ENCODE peak calls at places on chromosomes 16 and 17, in five cellular contexts. J is bronchial epithelial cell; F is colonic mucosa; L is AG04449; K is CD8-positive, alpha-beta memory T cell. X is an unnamed sample.

GRCh38 chr16:81313731-81314602 is 795 bp upstream of the GAN start:
- DNase-seq in J (no peak), F (peak), L (peak), K (no peak), X (no peak)

GRCh38 chr17:4006745-4007211 is 42.5 kb upstream of the ATP2A3 start:
- DNase-seq in J (no peak), F (no peak), L (no peak), K (no peak), X (no peak)

GRCh38 chr16:78060787-78061186 is 38.4 kb downstream of the CLEC3A start:
- DNase-seq in J (no peak), F (no peak), L (no peak), K (no peak), X (no peak)

GRCh38 chr17:82217530-82218204 is 5.0 kb upstream of the CCDC57 start:
- DNase-seq in J (peak), F (no peak), L (peak), K (no peak), X (no peak)

GRCh38 chr17:79810138-79811027 is 13.5 kb upstream of the CBX8 start:
- DNase-seq in J (peak), F (peak), L (no peak), K (peak), X (peak)

GRCh38 chr17:79707931-79708891 is 22.5 kb upstream of the ENPP7 start:
- DNase-seq in J (peak), F (peak), L (no peak), K (peak), X (no peak)

GRCh38 chr17:64209356-64209941 is 53.6 kb downstream of the TEX2 start:
- DNase-seq in J (no peak), F (no peak), L (no peak), K (no peak), X (no peak)

GRCh38 chr16:87826798-87827587 is 42.3 kb downstream of the SLC7A5 start:
- DNase-seq in J (no peak), F (no peak), L (no peak), K (no peak), X (no peak)

GRCh38 chr17:1421470-1421869 is 21.4 kb upstream of the YWHAE start:
- DNase-seq in J (no peak), F (no peak), L (no peak), K (no peak), X (no peak)

GRCh38 chr17:29620271-29620670 is 2.4 kb downstream of the CORO6 start:
- DNase-seq in J (peak), F (no peak), L (no peak), K (no peak), X (no peak)

GRCh38 chr17:82200743-82201497 is 11.7 kb downstream of the CCDC57 start:
- DNase-seq in J (no peak), F (no peak), L (no peak), K (peak), X (no peak)

GRCh38 chr16:86566966-86567700 is 504 bp downstream of the FOXC2 start:
- DNase-seq in J (no peak), F (no peak), L (no peak), K (no peak), X (no peak)

DNA sequence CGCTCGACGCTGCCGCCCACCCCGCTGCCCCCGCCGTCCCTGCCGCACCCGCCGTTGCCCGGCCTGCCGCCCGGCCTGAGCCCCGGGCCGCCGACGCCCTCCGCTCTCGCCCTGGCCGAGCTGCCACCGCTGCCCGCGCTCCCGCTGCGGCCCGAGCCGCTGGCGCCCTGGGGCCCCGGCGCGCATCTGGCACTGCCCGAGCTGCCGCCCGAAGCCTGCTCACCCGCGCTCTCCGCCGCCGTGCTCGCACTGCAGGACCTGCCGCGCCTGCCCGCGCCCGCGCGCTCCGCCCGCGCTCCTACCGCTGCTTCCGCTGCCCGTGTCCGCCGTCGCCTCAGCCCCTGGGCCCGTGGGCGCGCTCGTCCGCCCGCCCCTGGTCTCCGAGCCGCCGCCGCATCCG is 8.4 kb upstream of the CLDN9 start:
- DNase-seq in J (no peak), F (no peak), L (no peak), K (no peak), X (no peak)
- H3K4me3 ChIP-seq in J (peak), F (no peak), L (no peak), K (no peak), X (no peak)

GRCh38 chr16:1297413-1297773 is 12.0 kb upstream of the UBE2I start:
- DNase-seq in J (no peak), F (no peak), L (no peak), K (no peak), X (no peak)
- H3K4me3 ChIP-seq in J (no peak), F (no peak), L (no peak), K (no peak), X (no peak)

DNA sequence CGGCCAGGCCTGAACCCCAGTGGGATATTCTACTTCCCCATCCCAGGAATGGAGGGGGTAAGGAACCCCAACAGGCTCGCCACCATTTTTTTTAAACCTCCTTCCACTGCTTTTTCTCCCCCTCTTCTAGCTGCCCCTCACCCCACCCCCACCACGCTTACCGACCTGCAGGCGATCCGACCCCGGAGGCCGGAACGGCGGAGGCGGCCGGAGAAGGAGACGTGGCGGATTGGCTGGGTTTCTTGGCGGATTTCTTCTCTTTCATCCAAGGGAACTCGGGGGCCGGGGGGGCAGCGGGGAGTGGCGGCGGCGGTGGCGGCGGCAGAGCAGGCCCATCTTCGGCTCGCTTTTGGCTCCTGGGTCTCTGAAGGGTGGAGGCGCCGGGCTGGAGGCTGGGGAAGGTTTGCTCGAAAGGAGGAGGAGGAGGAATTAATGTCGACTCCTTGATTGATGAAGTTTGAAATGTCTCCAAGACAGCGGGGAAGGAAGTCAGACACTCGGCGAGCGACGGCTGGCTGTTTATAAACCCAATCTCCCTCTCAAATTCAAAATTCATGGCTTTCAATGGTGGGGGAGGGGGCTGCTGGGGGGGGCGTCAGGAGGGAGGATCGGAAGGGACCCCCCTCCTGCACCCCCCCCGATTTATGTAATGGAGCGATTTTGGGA is 420 bp downstream of the HOXB2 start:
- DNase-seq in J (no peak), F (peak), L (no peak), K (peak), X (no peak)
- H3K4me3 ChIP-seq in J (no peak), F (peak), L (peak), K (peak), X (peak)

GRCh38 chr17:42050360-42051012 is at the start of gene C17orf113:
- DNase-seq in J (no peak), F (peak), L (no peak), K (peak), X (no peak)

GRCh38 chr17:42049834-42050359 is 504 bp downstream of the C17orf113 start:
- DNase-seq in J (no peak), F (peak), L (no peak), K (no peak), X (no peak)

GRCh38 chr17:42052478-42052877 is 2.1 kb upstream of the C17orf113 start:
- DNase-seq in J (no peak), F (no peak), L (no peak), K (no peak), X (no peak)

GRCh38 chr17:42051645-42052044 is 1.2 kb upstream of the C17orf113 start:
- DNase-seq in J (no peak), F (no peak), L (no peak), K (no peak), X (no peak)

DNA sequence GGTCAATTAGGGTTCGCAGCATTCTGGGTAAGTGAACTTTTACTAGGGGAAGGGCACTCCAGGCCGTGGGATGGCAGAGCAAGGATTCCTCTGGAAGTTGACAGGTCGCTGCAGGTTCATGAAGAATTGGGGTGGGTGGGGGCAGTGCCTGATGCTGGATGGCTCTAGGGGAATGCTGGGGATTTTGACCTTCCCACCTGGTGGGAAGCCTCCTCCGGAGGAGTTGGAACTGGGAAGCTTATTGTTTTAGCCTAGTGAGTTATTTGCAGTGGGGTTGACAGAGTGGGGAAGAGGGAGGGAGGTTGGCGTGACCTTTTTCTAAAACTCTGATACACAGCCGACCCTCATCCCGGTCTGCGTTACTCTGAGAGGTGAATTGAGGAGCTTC is 606 bp upstream of the C17orf113 start:
- DNase-seq in J (no peak), F (peak), L (no peak), K (no peak), X (no peak)
- H3K4me3 ChIP-seq in J (peak), F (peak), L (peak), K (peak), X (no peak)

GRCh38 chr16:9480503-9480902 is 389.1 kb downstream of the HAPSTR1 start:
- DNase-seq in J (no peak), F (no peak), L (no peak), K (no peak), X (no peak)
- H3K4me3 ChIP-seq in J (no peak), F (no peak), L (no peak), K (no peak), X (no peak)

DNA sequence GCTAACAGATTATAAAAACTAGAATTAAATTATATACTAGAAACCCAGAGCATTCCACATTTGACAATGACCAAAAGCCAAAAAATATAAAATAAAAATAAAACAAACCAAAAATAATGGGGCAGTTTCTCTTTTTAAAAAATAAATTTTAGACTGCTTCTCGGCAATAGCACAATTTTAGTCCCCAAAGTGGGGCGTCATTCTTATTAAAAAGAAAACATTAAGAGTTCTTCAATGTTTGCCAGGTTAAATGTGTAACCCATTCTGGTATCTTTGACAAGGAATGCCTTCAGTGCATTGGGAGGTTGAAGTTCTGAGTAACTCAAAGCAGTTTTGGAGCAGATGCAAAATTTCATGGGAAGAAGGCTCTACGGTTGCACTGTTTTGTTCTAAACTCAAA is 3.3 kb downstream of the MAF start:
- DNase-seq in J (no peak), F (no peak), L (no peak), K (no peak), X (no peak)
- H3K4me3 ChIP-seq in J (peak), F (peak), L (no peak), K (peak), X (no peak)

DNA sequence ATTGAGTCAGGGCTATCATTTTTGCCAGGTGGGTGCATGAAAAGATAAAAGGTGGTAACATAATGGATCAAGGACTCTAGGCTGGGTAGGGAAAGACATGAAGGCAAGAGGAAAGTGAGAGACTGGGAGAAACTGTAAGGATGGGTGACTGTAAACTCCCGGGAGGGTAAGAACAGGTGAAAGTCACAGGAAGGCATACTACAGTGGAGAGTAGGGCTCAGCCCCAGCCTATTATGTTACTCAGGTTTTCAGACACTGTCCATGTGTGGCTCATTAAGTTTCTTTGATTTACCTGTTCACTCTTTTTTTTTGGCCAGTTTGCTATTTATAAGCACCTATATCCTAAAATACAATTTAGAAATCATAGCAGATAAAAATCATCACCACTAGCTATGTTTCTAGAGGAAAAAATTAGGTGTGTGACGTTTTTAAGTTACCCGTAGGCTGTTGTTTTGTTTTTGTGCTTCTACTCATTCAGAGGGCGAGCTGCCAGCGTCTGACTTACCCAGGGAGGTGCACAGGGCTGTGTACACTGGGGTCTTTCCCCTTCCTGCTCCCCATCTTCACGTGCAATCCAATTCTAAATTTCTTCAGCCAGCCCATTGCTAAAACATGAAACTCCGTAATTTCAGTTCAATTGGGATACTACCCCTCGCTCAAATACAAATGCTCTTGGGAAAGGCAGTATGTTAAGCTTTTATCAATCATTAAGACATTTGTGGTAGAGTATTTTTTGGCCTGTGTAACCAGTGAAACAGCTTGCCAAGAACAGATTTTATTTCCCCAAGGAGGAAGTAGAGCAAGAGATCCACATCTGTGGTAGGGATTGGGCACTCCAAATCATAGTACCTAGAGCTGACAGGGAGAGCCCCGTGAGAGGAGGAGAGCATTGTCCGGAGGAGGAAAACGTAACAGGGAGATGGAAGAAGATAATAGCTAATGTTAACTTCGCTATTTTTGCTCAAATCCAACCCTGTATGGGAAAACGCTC is 21.7 kb upstream of the VWA3A start:
- DNase-seq in J (peak), F (no peak), L (no peak), K (no peak), X (peak)
- H3K4me3 ChIP-seq in J (peak), F (no peak), L (no peak), K (no peak), X (peak)